ENCODE peak calls at places on chromosomes 3 and 15, in eight cellular contexts. I is lung; J is HT1080; L is amygdala; B is activated naive CD4-positive, alpha-beta T cell; S is putamen; P is AG08395; N is tibial nerve. E is an unnamed sample.

GRCh38 chr15:23467110-23467600 is 20.1 kb upstream of the GOLGA6L2 start:
- DNase-seq in I (no peak), J (peak), L (no peak), B (no peak), S (no peak), P (peak), N (no peak), E (no peak)

GRCh38 chr3:25053360-25053759 is 374.7 kb upstream of the RARB start:
- DNase-seq in I (no peak), J (no peak), L (no peak), B (no peak), S (no peak), P (no peak), N (no peak), E (no peak)

GRCh38 chr3:195877767-195878423 is 30.5 kb downstream of the TNK2 start:
- DNase-seq in I (no peak), J (no peak), L (no peak), B (no peak), S (no peak), P (no peak), N (no peak), E (no peak)

GRCh38 chr3:73213906-73214305 is 152.4 kb downstream of the EBLN2 start:
- DNase-seq in I (no peak), J (no peak), L (no peak), B (no peak), S (no peak), P (peak), N (no peak), E (no peak)

GRCh38 chr15:95875141-95875643 is 455.3 kb upstream of the NR2F2 start:
- DNase-seq in I (no peak), J (peak), L (no peak), B (no peak), S (no peak), P (peak), N (no peak), E (no peak)

GRCh38 chr3:123929325-123929724 is 31.7 kb downstream of the CCDC14 start:
- DNase-seq in I (no peak), J (no peak), L (no peak), B (no peak), S (no peak), P (no peak), N (no peak), E (no peak)

GRCh38 chr3:98333989-98334606 is 19.6 kb upstream of the OR5K4 start:
- DNase-seq in I (no peak), J (peak), L (no peak), B (no peak), S (no peak), P (no peak), N (no peak), E (no peak)

GRCh38 chr3:140586311-140586710 is 91.6 kb upstream of the TRIM42 start:
- DNase-seq in I (no peak), J (no peak), L (no peak), B (no peak), S (no peak), P (no peak), N (no peak), E (no peak)

GRCh38 chr3:28649266-28649665 is 300.6 kb upstream of the AZI2 start:
- DNase-seq in I (no peak), J (no peak), L (no peak), B (no peak), S (no peak), P (no peak), N (no peak), E (no peak)

GRCh38 chr3:53772562-53773329 is 73.5 kb downstream of the CHDH start:
- DNase-seq in I (no peak), J (no peak), L (no peak), B (no peak), S (no peak), P (no peak), N (no peak), E (no peak)

GRCh38 chr15:45377630-45378148 is 655 bp downstream of the GATM start:
- DNase-seq in I (no peak), J (no peak), L (no peak), B (no peak), S (peak), P (no peak), N (no peak), E (no peak)

GRCh38 chr3:98777801-98778220 is 14.7 kb downstream of the ST3GAL6 start:
- DNase-seq in I (no peak), J (peak), L (no peak), B (no peak), S (no peak), P (peak), N (no peak), E (no peak)

GRCh38 chr3:124409650-124410275 is 320.5 kb upstream of the UMPS start:
- DNase-seq in I (no peak), J (peak), L (no peak), B (no peak), S (no peak), P (no peak), N (no peak), E (no peak)

GRCh38 chr15:94414921-94415320 is 183.6 kb downstream of the MCTP2 start:
- DNase-seq in I (no peak), J (no peak), L (no peak), B (no peak), S (no peak), P (no peak), N (no peak), E (no peak)

GRCh38 chr3:196868297-196868661 is 559 bp downstream of the SENP5 start:
- DNase-seq in I (no peak), J (peak), L (no peak), B (no peak), S (peak), P (peak), N (no peak), E (no peak)

GRCh38 chr15:72375501-72375845 is 341 bp downstream of the HEXA start:
- DNase-seq in I (peak), J (no peak), L (no peak), B (no peak), S (no peak), P (peak), N (no peak), E (no peak)

GRCh38 chr3:128603811-128604447 is 46.7 kb downstream of the RPN1 start:
- DNase-seq in I (no peak), J (no peak), L (no peak), B (no peak), S (no peak), P (no peak), N (no peak), E (no peak)

E was measured in nucleus accumbens.